ENCODE peak calls at places on chromosomes 11 and 22, in seven cellular contexts. V is cardiac fibroblast, Y is dorsolateral prefrontal cortex, N is AG09309, P is right cardiac atrium, B is body of pancreas, D is LNCaP clone FGC. C is an unnamed sample.

GRCh38 chr11:89456681-89457080 is 34.5 kb downstream of the NOX4 start:
- DNase-seq in N (no peak), B (no peak), P (no peak), Y (no peak), V (no peak), D (no peak), C (no peak)

GRCh38 chr11:123033895-123034294 is 28.0 kb downstream of the HSPA8 start:
- DNase-seq in N (no peak), P (no peak), V (peak; percentile 57), B (no peak), D (no peak), Y (no peak), C (no peak)

GRCh38 chr11:72578991-72579815 is 95.0 kb downstream of the PDE2A start:
- DNase-seq in V (no peak), B (no peak), Y (no peak), D (no peak), N (no peak), P (no peak), C (no peak)

GRCh38 chr11:9656864-9657263 is 7.0 kb upstream of the SWAP70 start:
- DNase-seq in D (no peak), V (no peak), N (no peak), B (no peak), P (no peak), Y (no peak), C (no peak)

GRCh38 chr11:67648140-67648795 is 2.3 kb downstream of the ACY3 start:
- DNase-seq in D (no peak), P (no peak), B (peak; percentile 72), N (no peak), V (no peak), Y (no peak), C (no peak)

GRCh38 chr22:30873086-30873650 is 95.4 kb downstream of the MORC2 start:
- DNase-seq in D (no peak), P (no peak), V (no peak), Y (no peak), B (no peak), N (no peak), C (no peak)

GRCh38 chr11:61057615-61058014 is 44.7 kb upstream of the CD5 start:
- DNase-seq in D (no peak), B (no peak), N (no peak), Y (no peak), V (no peak), P (no peak), C (no peak)

GRCh38 chr11:69953356-69953755 is 124.8 kb upstream of the ANO1 start:
- DNase-seq in P (no peak), N (no peak), B (no peak), D (no peak), V (no peak), Y (no peak), C (no peak)

GRCh38 chr22:32958021-32958420 is 100.2 kb downstream of the SYN3 start:
- DNase-seq in N (no peak), D (no peak), Y (no peak), B (no peak), P (no peak), V (no peak), C (no peak)

GRCh38 chr22:26360169-26360885 is 68.7 kb upstream of the ASPHD2 start:
- DNase-seq in B (peak; percentile 73), V (peak; percentile 86), D (peak; percentile 22), Y (peak; percentile 58), P (no peak), N (no peak), C (peak; percentile 34)

GRCh38 chr11:4181780-4182721 is 87.5 kb downstream of the RRM1 start:
- DNase-seq in P (peak; percentile 72), V (peak; percentile 68), N (no peak), B (peak; percentile 74), D (peak; percentile 53), Y (peak; percentile 66), C (peak; percentile 49)

GRCh38 chr11:102807921-102808320 is 10.0 kb upstream of the MMP1 start:
- DNase-seq in N (no peak), Y (no peak), D (no peak), P (peak; percentile 33), B (peak; percentile 18), V (peak; percentile 18), C (no peak)

GRCh38 chr11:1883342-1884122 is 8.2 kb downstream of the PRR33 start:
- DNase-seq in D (no peak), N (no peak), Y (peak; percentile 40), P (peak; percentile 41), V (no peak), B (no peak), C (no peak)

GRCh38 chr22:48141301-48141700 is 1378.9 kb downstream of the TBC1D22A start:
- DNase-seq in Y (no peak), D (no peak), V (no peak), N (no peak), P (no peak), B (no peak), C (no peak)

GRCh38 chr11:64535811-64536210 is 55.2 kb upstream of the SLC22A12 start:
- DNase-seq in P (no peak), N (no peak), D (no peak), B (no peak), Y (no peak), V (no peak), C (no peak)

GRCh38 chr11:75520688-75521087 is 5.1 kb downstream of the GDPD5 start:
- DNase-seq in Y (no peak), V (no peak), N (no peak), B (no peak), D (no peak), P (peak; percentile 71), C (no peak)

GRCh38 chr22:32206774-32207758 is 2.2 kb upstream of the RFPL2 start:
- DNase-seq in V (peak; percentile 27), Y (no peak), N (no peak), B (no peak), P (no peak), D (peak; percentile 54), C (no peak)

GRCh38 chr11:299951-300735 is 817 bp upstream of the IFITM5 start:
- DNase-seq in P (peak; percentile 64), V (no peak), N (no peak), Y (no peak), D (no peak), B (no peak), C (peak; percentile 15)

GRCh38 chr11:79536155-79536917 is 95.5 kb upstream of the TENM4 start:
- DNase-seq in P (no peak), Y (no peak), N (no peak), D (no peak), V (no peak), B (no peak), C (no peak)

GRCh38 chr11:88507771-88508557 is 170.4 kb upstream of the CTSC start:
- DNase-seq in B (no peak), P (no peak), Y (no peak), V (no peak), D (peak; percentile 61), N (no peak), C (no peak)

GRCh38 chr11:93504110-93505095 is 38.8 kb downstream of the SMCO4 start:
- DNase-seq in Y (no peak), N (no peak), P (no peak), D (no peak), V (no peak), B (no peak), C (no peak)

GRCh38 chr11:64032050-64032449 is 3.7 kb upstream of the FLRT1 start:
- DNase-seq in Y (no peak), N (no peak), V (peak; percentile 48), P (no peak), D (no peak), B (no peak), C (no peak)

GRCh38 chr11:36431429-36432092 is 78.5 kb downstream of the TRAF6 start:
- DNase-seq in D (no peak), B (no peak), Y (no peak), P (no peak), V (peak; percentile 98), N (peak; percentile 88), C (peak; percentile 52)

GRCh38 chr11:64485077-64485476 is 105.9 kb upstream of the SLC22A12 start:
- DNase-seq in P (no peak), D (no peak), B (no peak), N (no peak), Y (no peak), V (no peak), C (no peak)

GRCh38 chr11:134575504-134576230 is 163.6 kb upstream of the B3GAT1 start:
- DNase-seq in B (no peak), V (no peak), D (no peak), Y (no peak), P (no peak), N (no peak), C (no peak)

GRCh38 chr11:73191151-73191550 is 26.9 kb upstream of the P2RY2 start:
- DNase-seq in Y (no peak), D (no peak), N (no peak), V (no peak), B (no peak), P (no peak), C (no peak)

GRCh38 chr11:57207160-57207559 is 25.4 kb downstream of the LRRC55 start:
- DNase-seq in B (no peak), N (no peak), V (no peak), Y (no peak), P (no peak), D (no peak), C (no peak)
- H3K4me3 ChIP-seq in B (no peak overlapping the region), N (no peak overlapping the region), V (no peak overlapping the region), Y (no peak overlapping the region), P (no peak overlapping the region), D (no peak overlapping the region), C (no peak overlapping the region)

GRCh38 chr22:20205964-20206708 is 55.3 kb upstream of the CCDC188 start:
- DNase-seq in V (peak; percentile 72), P (peak; percentile 88), D (no peak), Y (no peak), B (peak; percentile 54), N (no peak), C (peak; percentile 67)

GRCh38 chr22:20205464-20205963 is 54.7 kb upstream of the CCDC188 start:
- DNase-seq in P (no peak), V (no peak), Y (no peak), D (no peak), B (no peak), N (no peak), C (no peak)

GRCh38 chr22:20204821-20205220 is 54.0 kb upstream of the CCDC188 start:
- DNase-seq in V (no peak), B (no peak), D (no peak), Y (no peak), N (no peak), P (no peak), C (no peak)

GRCh38 chr22:20207277-20208025 is 56.6 kb upstream of the CCDC188 start:
- DNase-seq in D (no peak), Y (no peak), P (no peak), V (no peak), B (no peak), N (no peak), C (no peak)

GRCh38 chr22:20206709-20207215 is 55.9 kb upstream of the CCDC188 start:
- DNase-seq in D (no peak), P (no peak), V (peak; percentile 42), Y (no peak), B (peak; percentile 27), N (no peak), C (no peak)
- H3K4me3 ChIP-seq in D (peak overlapping the region; percentile 80), P (peak overlapping the region; percentile 66), V (peak overlapping the region; percentile 65), Y (peak overlapping the region; percentile 54), B (no peak overlapping the region), N (no peak overlapping the region), C (peak overlapping the region; percentile 73)

GRCh38 chr22:39089928-39090327 is 7.1 kb upstream of the APOBEC3H start:
- DNase-seq in B (no peak), Y (no peak), V (no peak), N (no peak), D (no peak), P (no peak), C (no peak)
- H3K4me3 ChIP-seq in B (no peak overlapping the region), Y (no peak overlapping the region), V (no peak overlapping the region), N (no peak overlapping the region), D (no peak overlapping the region), P (no peak overlapping the region), C (no peak overlapping the region)

GRCh38 chr11:118877487-118878173 is 6.1 kb upstream of the CXCR5 start:
- DNase-seq in B (no peak), D (no peak), Y (no peak), P (no peak), N (no peak), V (no peak), C (no peak)
- H3K4me3 ChIP-seq in B (no peak overlapping the region), D (no peak overlapping the region), Y (no peak overlapping the region), P (no peak overlapping the region), N (no peak overlapping the region), V (no peak overlapping the region), C (no peak overlapping the region)

C was measured in left ventricle myocardium inferior.